ENCODE peak calls at places on chromosome 15, in six cellular contexts. One of them, this sample, is unnamed.

GRCh38 chr15:57321485-57321884 is 54.8 kb upstream of the CGNL1 start:
- DNase-seq in SK-N-SH: no peak
- DNase-seq in HCT116: no peak
- DNase-seq in GM12878: no peak
- DNase-seq in K562: no peak
- DNase-seq in H1: no peak
- DNase-seq in this sample: no peak

GRCh38 chr15:71049706-71050422 is 65.4 kb upstream of the THSD4 start:
- DNase-seq in HCT116: no peak
- DNase-seq in H1: no peak
- DNase-seq in GM12878: no peak
- DNase-seq in SK-N-SH: no peak
- DNase-seq in K562: no peak
- DNase-seq in this sample: no peak

GRCh38 chr15:69610264-69610663 is 157.6 kb downstream of the RPLP1 start:
- DNase-seq in H1: no peak
- DNase-seq in K562: no peak
- DNase-seq in GM12878: no peak
- DNase-seq in HCT116: no peak
- DNase-seq in SK-N-SH: no peak
- DNase-seq in this sample: no peak

GRCh38 chr15:39835550-39835949 is 52.9 kb upstream of the FSIP1 start:
- DNase-seq in SK-N-SH: no peak
- DNase-seq in K562: no peak
- DNase-seq in H1: no peak
- DNase-seq in GM12878: no peak
- DNase-seq in HCT116: no peak
- DNase-seq in this sample: no peak

GRCh38 chr15:97959738-97960363 is 652 bp upstream of the ARRDC4 start:
- DNase-seq in H1: no peak
- DNase-seq in HCT116: peak; percentile 15
- DNase-seq in K562: no peak
- DNase-seq in SK-N-SH: no peak
- DNase-seq in GM12878: no peak
- DNase-seq in this sample: no peak

GRCh38 chr15:101035611-101036010 is 116.5 kb downstream of the LRRK1 start:
- DNase-seq in GM12878: peak; percentile 40
- DNase-seq in HCT116: no peak
- DNase-seq in SK-N-SH: no peak
- DNase-seq in H1: no peak
- DNase-seq in K562: no peak
- DNase-seq in this sample: no peak

GRCh38 chr15:71448688-71449114 is 333.4 kb downstream of the THSD4 start:
- DNase-seq in GM12878: no peak
- DNase-seq in K562: peak; percentile 26
- DNase-seq in SK-N-SH: peak; percentile 47
- DNase-seq in HCT116: peak; percentile 56
- DNase-seq in H1: peak; percentile 39
- DNase-seq in this sample: peak; percentile 57

GRCh38 chr15:69755571-69756310 is 303.1 kb downstream of the RPLP1 start:
- DNase-seq in GM12878: peak; percentile 93
- DNase-seq in SK-N-SH: no peak
- DNase-seq in HCT116: no peak
- DNase-seq in K562: no peak
- DNase-seq in H1: no peak
- DNase-seq in this sample: no peak

GRCh38 chr15:77533986-77534385 is 98.7 kb downstream of the LINGO1 start:
- DNase-seq in SK-N-SH: no peak
- DNase-seq in GM12878: no peak
- DNase-seq in H1: no peak
- DNase-seq in K562: no peak
- DNase-seq in HCT116: no peak
- DNase-seq in this sample: no peak

GRCh38 chr15:48643236-48643635 is 2.3 kb downstream of the FBN1 start:
- DNase-seq in GM12878: no peak
- DNase-seq in H1: no peak
- DNase-seq in HCT116: no peak
- DNase-seq in SK-N-SH: no peak
- DNase-seq in K562: no peak
- DNase-seq in this sample: no peak

GRCh38 chr15:83653639-83654378 is at the start of gene ADAMTSL3:
- DNase-seq in H1: peak; percentile 25
- DNase-seq in SK-N-SH: peak; percentile 62
- DNase-seq in GM12878: no peak
- DNase-seq in HCT116: no peak
- DNase-seq in K562: no peak
- DNase-seq in this sample: no peak

GRCh38 chr15:98671060-98672008 is 23.0 kb downstream of the IGF1R start:
- DNase-seq in H1: peak; percentile 43
- DNase-seq in K562: no peak
- DNase-seq in HCT116: no peak
- DNase-seq in GM12878: no peak
- DNase-seq in SK-N-SH: no peak
- DNase-seq in this sample: no peak

GRCh38 chr15:100186960-100187359 is 154.8 kb downstream of the ADAMTS17 start:
- DNase-seq in GM12878: no peak
- DNase-seq in H1: no peak
- DNase-seq in SK-N-SH: no peak
- DNase-seq in K562: no peak
- DNase-seq in HCT116: no peak
- DNase-seq in this sample: no peak

GRCh38 chr15:37873336-37873735 is 61.1 kb upstream of the TMCO5A start:
- DNase-seq in K562: no peak
- DNase-seq in SK-N-SH: no peak
- DNase-seq in GM12878: no peak
- DNase-seq in HCT116: no peak
- DNase-seq in H1: no peak
- DNase-seq in this sample: no peak

GRCh38 chr15:83436513-83437158 is 10.5 kb upstream of the SH3GL3 start:
- DNase-seq in K562: peak; percentile 18
- DNase-seq in H1: no peak
- DNase-seq in HCT116: peak; percentile 33
- DNase-seq in GM12878: no peak
- DNase-seq in SK-N-SH: peak; percentile 42
- DNase-seq in this sample: no peak

GRCh38 chr15:84603630-84604379 is 3.0 kb downstream of the ZSCAN2 start:
- DNase-seq in GM12878: no peak
- DNase-seq in H1: peak; percentile 47
- DNase-seq in K562: no peak
- DNase-seq in HCT116: no peak
- DNase-seq in SK-N-SH: no peak
- DNase-seq in this sample: no peak

GRCh38 chr15:90595760-90596155 is 66.0 kb downstream of the CRTC3 start:
- DNase-seq in SK-N-SH: no peak
- DNase-seq in GM12878: no peak
- DNase-seq in H1: no peak
- DNase-seq in K562: no peak
- DNase-seq in HCT116: no peak
- DNase-seq in this sample: no peak

GRCh38 chr15:52288986-52289385 is 6.6 kb downstream of the MYO5C start:
- DNase-seq in HCT116: no peak
- DNase-seq in H1: no peak
- DNase-seq in K562: no peak
- DNase-seq in GM12878: no peak
- DNase-seq in SK-N-SH: no peak
- DNase-seq in this sample: no peak

GRCh38 chr15:88655780-88656488 is 17.1 kb downstream of the ISG20 start:
- DNase-seq in HCT116: no peak
- DNase-seq in SK-N-SH: no peak
- DNase-seq in K562: no peak
- DNase-seq in H1: no peak
- DNase-seq in GM12878: no peak
- DNase-seq in this sample: no peak

GRCh38 chr15:38076806-38077205 is 142.4 kb downstream of the TMCO5A start:
- DNase-seq in H1: no peak
- DNase-seq in HCT116: no peak
- DNase-seq in SK-N-SH: no peak
- DNase-seq in K562: no peak
- DNase-seq in GM12878: no peak
- DNase-seq in this sample: no peak

GRCh38 chr15:82680200-82681102 is 29.2 kb downstream of the AP3B2 start:
- DNase-seq in K562: peak; percentile 98
- DNase-seq in GM12878: no peak
- DNase-seq in H1: peak; percentile 82
- DNase-seq in SK-N-SH: peak; percentile 77
- DNase-seq in HCT116: no peak
- DNase-seq in this sample: no peak

GRCh38 chr15:46709461-46709860 is 1007.8 kb upstream of the SEMA6D start:
- DNase-seq in HCT116: no peak
- DNase-seq in K562: no peak
- DNase-seq in SK-N-SH: no peak
- DNase-seq in GM12878: no peak
- DNase-seq in H1: no peak
- DNase-seq in this sample: no peak

GRCh38 chr15:50380089-50380488 is 25.1 kb upstream of the GABPB1 start:
- DNase-seq in GM12878: no peak
- DNase-seq in H1: no peak
- DNase-seq in SK-N-SH: no peak
- DNase-seq in K562: no peak
- DNase-seq in HCT116: no peak
- DNase-seq in this sample: no peak

GRCh38 chr15:57551717-57552677 is 39.7 kb upstream of the MYZAP start:
- DNase-seq in GM12878: no peak
- DNase-seq in K562: no peak
- DNase-seq in HCT116: peak; percentile 27
- DNase-seq in SK-N-SH: no peak
- DNase-seq in H1: peak; percentile 51
- DNase-seq in this sample: no peak

GRCh38 chr15:40854161-40854560 is 10.3 kb downstream of the SPINT1 start:
- DNase-seq in HCT116: no peak
- DNase-seq in GM12878: no peak
- DNase-seq in SK-N-SH: no peak
- DNase-seq in H1: no peak
- DNase-seq in K562: no peak
- DNase-seq in this sample: no peak

GRCh38 chr15:40853241-40853890 is 9.5 kb downstream of the SPINT1 start:
- DNase-seq in GM12878: no peak
- DNase-seq in HCT116: no peak
- DNase-seq in H1: no peak
- DNase-seq in K562: no peak
- DNase-seq in SK-N-SH: no peak
- DNase-seq in this sample: no peak

GRCh38 chr15:40847225-40847961 is 3.5 kb downstream of the SPINT1 start:
- DNase-seq in HCT116: no peak
- DNase-seq in SK-N-SH: peak; percentile 51
- DNase-seq in K562: peak; percentile 89
- DNase-seq in GM12878: peak; percentile 57
- DNase-seq in H1: no peak
- DNase-seq in this sample: no peak

GRCh38 chr15:40852529-40852928 is 8.7 kb downstream of the SPINT1 start:
- DNase-seq in HCT116: no peak
- DNase-seq in SK-N-SH: no peak
- DNase-seq in K562: no peak
- DNase-seq in GM12878: no peak
- DNase-seq in H1: no peak
- DNase-seq in this sample: no peak

DNA sequence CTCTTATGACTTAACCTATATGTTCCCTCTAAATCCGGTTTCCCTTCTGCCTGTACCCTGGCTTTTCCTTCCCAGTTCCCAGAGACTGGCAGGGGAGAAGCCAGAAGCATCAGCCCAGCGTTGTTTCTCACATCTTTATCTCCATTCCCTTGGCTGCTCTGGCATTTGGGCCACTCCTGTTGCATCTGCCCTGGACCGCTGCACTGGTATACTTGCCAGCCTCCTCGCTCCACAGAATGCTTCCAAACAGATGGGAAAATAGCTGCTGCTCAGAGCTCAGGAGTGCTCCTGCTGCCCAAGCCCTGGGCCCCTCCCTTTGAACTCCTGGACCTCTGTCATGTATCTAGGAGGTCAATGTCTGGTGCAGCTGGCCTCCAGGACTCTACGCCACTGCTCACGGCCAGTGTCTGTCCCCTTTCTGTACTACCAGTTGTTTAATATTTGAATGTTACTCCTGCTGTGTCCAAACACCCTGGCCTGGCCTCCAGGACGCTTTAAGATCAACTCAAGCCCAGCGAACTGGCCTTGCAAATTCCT is 6.8 kb downstream of the SPINT1 start:
- DNase-seq in K562: no peak
- DNase-seq in GM12878: no peak
- DNase-seq in H1: no peak
- DNase-seq in SK-N-SH: no peak
- DNase-seq in HCT116: no peak
- DNase-seq in this sample: no peak
- H3K36me3 ChIP-seq in K562: no peaks in the 10 kb centered on the region
- H3K36me3 ChIP-seq in GM12878: peaks cover 2% of the 10 kb centered on the region
- H3K36me3 ChIP-seq in H1: peaks cover 38% of the 10 kb centered on the region
- H3K36me3 ChIP-seq in SK-N-SH: no peaks in the 10 kb centered on the region
- H3K36me3 ChIP-seq in HCT116: peaks cover 27% of the 10 kb centered on the region
- H3K36me3 ChIP-seq in this sample: no peaks in the 10 kb centered on the region

GRCh38 chr15:64067564-64068030 is 21.3 kb upstream of the DAPK2 start:
- DNase-seq in H1: peak; percentile 25
- DNase-seq in K562: peak; percentile 59
- DNase-seq in HCT116: no peak
- DNase-seq in SK-N-SH: peak; percentile 90
- DNase-seq in GM12878: peak; percentile 40
- DNase-seq in this sample: no peak
- TF ChIP-seq POLR2AphosphoS5 in H1: no peak
- TF ChIP-seq POLR2AphosphoS5 in K562: no peak
- TF ChIP-seq POLR2AphosphoS5 in HCT116: no peak
- TF ChIP-seq POLR2AphosphoS5 in SK-N-SH: no peak
- TF ChIP-seq POLR2AphosphoS5 in GM12878: no peak
- TF ChIP-seq POLR2AphosphoS5 in this sample: no peak

DNA sequence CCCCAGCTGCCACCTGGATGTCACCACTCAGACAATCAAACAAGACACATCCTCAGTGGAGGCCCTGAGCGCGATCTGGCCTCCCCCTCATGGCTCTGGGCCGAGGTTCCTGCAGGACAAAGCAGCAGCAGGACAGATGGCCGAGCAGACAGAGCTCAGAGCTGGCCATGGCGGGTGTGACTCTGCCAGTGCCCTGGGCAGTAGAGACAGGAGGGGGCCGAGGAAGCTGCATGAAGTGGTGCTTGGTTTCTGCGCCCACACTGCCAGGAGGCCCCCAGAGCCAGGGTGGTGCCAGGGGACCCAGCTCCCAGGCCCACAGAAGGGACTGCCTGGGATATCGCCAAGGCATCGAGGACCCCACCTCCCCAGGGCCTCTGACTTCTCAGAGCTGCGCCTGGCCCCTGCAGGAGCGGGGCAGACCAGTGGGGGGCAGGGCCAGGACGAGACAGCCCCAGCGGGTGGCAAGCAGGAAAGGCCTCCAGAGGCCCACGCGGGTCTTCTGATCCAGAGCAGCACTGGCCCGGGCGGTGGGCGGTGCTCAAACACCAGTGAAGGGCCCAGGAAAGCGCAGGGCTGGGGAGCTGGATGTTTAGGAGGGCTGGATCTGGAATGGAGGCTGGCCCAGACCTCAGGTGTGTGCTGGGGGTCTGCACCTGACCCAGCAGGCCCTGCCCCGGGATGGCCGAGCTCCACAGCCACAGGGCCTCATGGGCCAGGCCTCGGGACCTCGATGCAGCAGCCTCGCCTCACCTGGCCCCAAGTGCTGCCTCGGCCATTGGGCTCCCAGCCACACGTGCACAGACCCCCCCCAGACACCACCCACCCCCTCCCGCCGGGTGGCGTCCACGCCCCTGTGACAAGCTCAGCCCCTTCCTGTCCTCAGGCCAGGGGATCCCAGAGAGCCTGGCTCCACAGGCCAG is 76.0 kb downstream of the GOLGA8G start:
- DNase-seq in SK-N-SH: peak; percentile 36
- DNase-seq in H1: no peak
- DNase-seq in GM12878: no peak
- DNase-seq in K562: no peak
- DNase-seq in HCT116: no peak
- DNase-seq in this sample: no peak
- TF ChIP-seq SIN3A in SK-N-SH: no peak
- TF ChIP-seq SIN3A in H1: no peak
- TF ChIP-seq SIN3A in GM12878: no peak
- TF ChIP-seq SIN3A in K562: no peak
- TF ChIP-seq SIN3A in HCT116: no peak
- TF ChIP-seq SIN3A in this sample: no peak

GRCh38 chr15:58704155-58704825 is 45.2 kb downstream of the ADAM10 start:
- DNase-seq in SK-N-SH: no peak
- DNase-seq in GM12878: no peak
- DNase-seq in H1: no peak
- DNase-seq in K562: no peak
- DNase-seq in HCT116: no peak
- DNase-seq in this sample: no peak
- H3K36me3 ChIP-seq in SK-N-SH: peaks cover 37% of the 10 kb centered on the region
- H3K36me3 ChIP-seq in GM12878: no peaks in the 10 kb centered on the region
- H3K36me3 ChIP-seq in H1: no peaks in the 10 kb centered on the region
- H3K36me3 ChIP-seq in K562: peaks cover 26% of the 10 kb centered on the region
- H3K36me3 ChIP-seq in HCT116: no peaks in the 10 kb centered on the region
- H3K36me3 ChIP-seq in this sample: no peaks in the 10 kb centered on the region